ENCODE peak calls at places on chromosomes 1 and 21, in eight cellular contexts. Q is breast epithelium, N is Panc1, A is HCT116, O is IMR-90, Y is testis, S is pancreas, V is body of pancreas. K is an unnamed sample.

GRCh38 chr1:11862890-11863289 is 4.1 kb upstream of the NPPB start:
- DNase-seq in N (no peak), Q (no peak), A (no peak), Y (no peak), V (no peak), S (no peak), O (no peak), K (no peak)

GRCh38 chr1:93738075-93738622 is 56.5 kb upstream of the BCAR3 start:
- DNase-seq in V (no peak), Q (peak; percentile 81), O (peak; percentile 90), N (no peak), Y (no peak), S (no peak), A (peak; percentile 77), K (peak; percentile 89)

GRCh38 chr1:169487561-169487960 is 1.8 kb upstream of the SLC19A2 start:
- DNase-seq in V (no peak), Q (no peak), N (no peak), A (no peak), S (no peak), Y (no peak), O (no peak), K (no peak)

GRCh38 chr1:7594002-7594713 is 176.9 kb upstream of the VAMP3 start:
- DNase-seq in V (no peak), O (no peak), A (no peak), N (no peak), Q (no peak), S (no peak), Y (no peak), K (no peak)

GRCh38 chr1:41954533-41954944 is 35.8 kb upstream of the HIVEP3 start:
- DNase-seq in Q (no peak), S (no peak), N (peak; percentile 27), Y (peak; percentile 15), V (peak; percentile 21), O (peak; percentile 85), A (peak; percentile 80), K (peak; percentile 84)

GRCh38 chr1:2543543-2544092 is 12.6 kb upstream of the TNFRSF14 start:
- DNase-seq in Y (no peak), A (no peak), V (no peak), N (no peak), O (peak; percentile 27), S (no peak), Q (no peak), K (peak; percentile 50)

GRCh38 chr1:200139661-200140250 is 112.2 kb downstream of the NR5A2 start:
- DNase-seq in S (no peak), N (peak; percentile 50), Y (peak; percentile 30), Q (no peak), V (peak; percentile 29), O (peak; percentile 68), A (peak; percentile 57), K (peak; percentile 68)

GRCh38 chr1:235415008-235415904 is 48.0 kb downstream of the TBCE start:
- DNase-seq in Q (peak; percentile 38), V (peak; percentile 80), O (peak; percentile 85), Y (peak; percentile 79), S (peak; percentile 48), A (peak; percentile 59), N (no peak), K (peak; percentile 84)

GRCh38 chr1:170316270-170316669 is 170.5 kb downstream of the NTMT2 start:
- DNase-seq in V (no peak), S (no peak), N (no peak), Y (no peak), Q (no peak), O (no peak), A (no peak), K (peak; percentile 54)

GRCh38 chr1:169550294-169550693 is 36.0 kb downstream of the F5 start:
- DNase-seq in Q (no peak), S (no peak), N (no peak), Y (no peak), O (peak; percentile 38), V (no peak), A (peak; percentile 40), K (peak; percentile 53)

GRCh38 chr1:200558866-200559459 is 61.6 kb downstream of the KIF14 start:
- DNase-seq in O (peak; percentile 77), Q (no peak), Y (peak; percentile 21), A (peak; percentile 51), V (no peak), S (no peak), N (peak; percentile 38), K (peak; percentile 66)

GRCh38 chr1:211842518-211842917 is 12.0 kb upstream of the LPGAT1 start:
- DNase-seq in O (no peak), Q (no peak), A (no peak), Y (no peak), S (no peak), N (no peak), V (no peak), K (no peak)

GRCh38 chr21:44485254-44485793 is 30.0 kb downstream of the LRRC3 start:
- DNase-seq in Q (no peak), O (peak; percentile 8), S (no peak), V (no peak), A (peak; percentile 46), N (peak; percentile 55), Y (peak; percentile 81), K (peak; percentile 6)

GRCh38 chr1:153430166-153430553 is 13.8 kb downstream of the S100A7A start:
- DNase-seq in Q (no peak), S (no peak), A (no peak), Y (no peak), V (no peak), N (no peak), O (no peak), K (no peak)

GRCh38 chr21:43865471-43866181 is 603 bp downstream of the AGPAT3 start:
- DNase-seq in Q (no peak), Y (peak; percentile 49), A (no peak), O (peak; percentile 15), S (peak; percentile 40), V (peak; percentile 57), N (no peak), K (no peak)

GRCh38 chr1:85576642-85577420 is 3.7 kb upstream of the CCN1 start:
- DNase-seq in O (peak; percentile 88), A (peak; percentile 65), Y (peak; percentile 87), S (peak; percentile 78), Q (peak; percentile 82), N (peak; percentile 63), V (peak; percentile 88), K (peak; percentile 94)

GRCh38 chr21:22056904-22057303 is 1058.7 kb downstream of the NCAM2 start:
- DNase-seq in N (no peak), A (no peak), Q (no peak), S (no peak), O (no peak), Y (no peak), V (no peak), K (no peak)

DNA sequence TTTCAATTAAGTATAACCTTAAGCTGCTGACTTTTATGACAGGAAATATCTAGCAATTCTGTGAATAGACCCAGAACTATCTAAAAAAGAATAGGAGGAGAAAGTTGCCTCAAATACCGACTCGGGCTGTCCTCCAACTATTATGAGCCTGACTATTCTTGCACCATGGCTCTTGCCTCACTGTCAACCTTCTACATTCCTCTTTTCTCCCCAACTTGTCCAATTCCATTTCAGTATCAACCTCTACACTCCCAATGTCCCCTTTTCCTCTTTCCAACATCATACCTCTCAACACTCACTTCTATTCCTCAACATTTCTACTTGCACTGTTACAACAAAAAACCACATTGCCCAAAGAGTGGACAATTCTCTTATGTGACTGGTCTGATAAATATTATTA is 2.3 kb downstream of the ZZZ3 start:
- DNase-seq in A (no peak), V (no peak), Q (no peak), S (no peak), Y (no peak), O (no peak), N (no peak), K (no peak)
- H3K4me3 ChIP-seq in A (no peak overlapping the region), V (no peak overlapping the region), Q (no peak overlapping the region), S (no peak overlapping the region), Y (no peak overlapping the region), O (no peak overlapping the region), N (peak overlapping the region; percentile 98), K (no peak overlapping the region)

GRCh38 chr1:71088645-71089287 is 7.9 kb upstream of the ZRANB2 start:
- DNase-seq in Q (no peak), O (no peak), N (no peak), V (no peak), Y (no peak), A (no peak), S (no peak), K (no peak)

GRCh38 chr1:71089536-71090270 is 8.9 kb upstream of the ZRANB2 start:
- DNase-seq in A (no peak), N (no peak), Q (no peak), V (no peak), S (no peak), Y (no peak), O (peak; percentile 69), K (peak; percentile 71)

GRCh38 chr1:71086331-71086730 is 5.5 kb upstream of the ZRANB2 start:
- DNase-seq in O (peak; percentile 85), A (no peak), S (no peak), Q (no peak), V (no peak), N (peak; percentile 75), Y (no peak), K (peak; percentile 43)

GRCh38 chr1:71087713-71088112 is 6.9 kb upstream of the ZRANB2 start:
- DNase-seq in S (no peak), O (no peak), Q (no peak), N (no peak), V (no peak), Y (no peak), A (no peak), K (no peak)

DNA sequence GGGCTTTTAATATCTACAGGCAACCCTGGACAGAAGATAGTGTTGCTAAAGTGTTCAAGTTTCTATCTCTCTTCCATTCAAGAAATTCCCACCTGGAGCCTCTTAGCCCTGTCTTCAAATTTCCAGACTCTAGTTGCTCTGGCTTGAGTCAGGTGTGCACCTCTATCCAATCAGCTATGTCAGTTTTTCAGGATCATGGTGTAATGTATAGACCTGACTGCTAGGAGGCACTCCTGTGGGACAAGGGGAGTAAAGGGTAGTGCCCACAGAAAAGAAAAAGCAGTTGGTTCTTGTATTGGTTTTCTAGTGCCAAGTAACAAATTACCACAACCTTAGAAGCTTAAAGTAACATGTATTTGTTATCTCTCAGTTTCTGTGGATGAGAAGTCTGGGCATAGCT is 6.2 kb upstream of the ZRANB2 start:
- DNase-seq in S (no peak), V (no peak), Y (no peak), A (no peak), N (no peak), O (no peak), Q (no peak), K (no peak)
- TF ChIP-seq CTCF in S (no peak), V (no peak), Y (no peak), A (peak; percentile 23), N (no peak), O (no peak), Q (no peak), K (no peak)

GRCh38 chr1:224169876-224170275 is 13.2 kb upstream of the DEGS1 start:
- DNase-seq in Y (no peak), S (no peak), N (no peak), V (no peak), Q (no peak), A (no peak), O (no peak), K (no peak)
- H3K4me3 ChIP-seq in Y (no peak overlapping the region), S (no peak overlapping the region), N (no peak overlapping the region), V (no peak overlapping the region), Q (no peak overlapping the region), A (no peak overlapping the region), O (no peak overlapping the region), K (no peak overlapping the region)

DNA sequence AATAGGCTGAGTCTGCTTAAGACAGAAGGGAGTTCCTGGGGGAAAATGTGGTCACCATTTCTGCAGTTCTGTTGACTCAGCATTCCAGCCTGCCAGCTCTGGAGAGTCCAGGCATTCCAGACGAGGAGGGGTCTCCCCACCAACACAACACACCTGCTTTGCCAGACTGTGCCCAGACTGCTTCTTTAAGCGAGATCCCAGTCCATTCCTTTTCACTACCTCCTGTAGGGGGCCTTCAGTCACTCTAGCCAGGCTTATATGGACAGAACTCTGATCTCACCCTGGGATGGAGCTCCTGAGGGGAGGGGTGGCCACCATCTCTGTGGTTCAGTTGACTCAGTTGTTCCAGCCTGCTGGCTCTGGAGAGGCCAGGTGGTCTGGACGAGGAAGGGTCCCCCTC is 48.5 kb downstream of the UBE2U start:
- DNase-seq in Q (no peak), Y (no peak), S (no peak), N (no peak), A (no peak), V (no peak), O (no peak), K (no peak)
- TF ChIP-seq CTCF in Q (no peak), Y (no peak), S (no peak), N (peak; percentile 29), A (peak; percentile 35), V (no peak), O (no peak), K (peak; percentile 28)